ENCODE peak calls at places on chromosome 7, in four cellular contexts. One of them, this sample, is unnamed. For H3K4me1, the result is how much of the 10 kb centered on the place peaks cover.

GRCh38 chr7:155348806-155349205 is 51.1 kb downstream of the INSIG1 start:
- DNase-seq in HepG2: no peak
- DNase-seq in SK-N-SH: peak
- DNase-seq in GM12878: no peak
- DNase-seq in this sample: no peak

GRCh38 chr7:82110146-82110823 is 333.3 kb downstream of the CACNA2D1 start:
- DNase-seq in SK-N-SH: no peak
- DNase-seq in GM12878: no peak
- DNase-seq in HepG2: no peak
- DNase-seq in this sample: no peak

GRCh38 chr7:150737265-150738055 is at the start of gene GIMAP5:
- DNase-seq in HepG2: no peak
- DNase-seq in SK-N-SH: no peak
- DNase-seq in GM12878: no peak
- DNase-seq in this sample: no peak

GRCh38 chr7:104458875-104459274 is 130.5 kb downstream of the LHFPL3 start:
- DNase-seq in HepG2: no peak
- DNase-seq in SK-N-SH: no peak
- DNase-seq in GM12878: no peak
- DNase-seq in this sample: no peak

GRCh38 chr7:92881091-92881485 is 44.7 kb upstream of the CDK6 start:
- DNase-seq in HepG2: no peak
- DNase-seq in GM12878: no peak
- DNase-seq in SK-N-SH: no peak
- DNase-seq in this sample: no peak

GRCh38 chr7:110442386-110442837 is 648.5 kb upstream of the LRRN3 start:
- DNase-seq in SK-N-SH: peak
- DNase-seq in GM12878: no peak
- DNase-seq in HepG2: peak
- DNase-seq in this sample: peak

GRCh38 chr7:25216837-25217236 is 11.4 kb downstream of the NPVF start:
- DNase-seq in SK-N-SH: peak
- DNase-seq in GM12878: peak
- DNase-seq in HepG2: peak
- DNase-seq in this sample: no peak

GRCh38 chr7:50711271-50712175 is 71.2 kb downstream of the GRB10 start:
- DNase-seq in GM12878: no peak
- DNase-seq in SK-N-SH: no peak
- DNase-seq in HepG2: no peak
- DNase-seq in this sample: no peak

GRCh38 chr7:22683379-22683778 is 43.6 kb upstream of the IL6 start:
- DNase-seq in HepG2: no peak
- DNase-seq in SK-N-SH: no peak
- DNase-seq in GM12878: no peak
- DNase-seq in this sample: no peak

GRCh38 chr7:128833148-128833938 is 3.1 kb downstream of the FLNC start:
- DNase-seq in HepG2: no peak
- DNase-seq in SK-N-SH: peak
- DNase-seq in GM12878: no peak
- DNase-seq in this sample: peak

GRCh38 chr7:69189406-69189805 is 408.9 kb upstream of the AUTS2 start:
- DNase-seq in SK-N-SH: no peak
- DNase-seq in GM12878: no peak
- DNase-seq in HepG2: no peak
- DNase-seq in this sample: no peak

GRCh38 chr7:69187824-69188335 is 410.4 kb upstream of the AUTS2 start:
- DNase-seq in GM12878: no peak
- DNase-seq in SK-N-SH: no peak
- DNase-seq in HepG2: no peak
- DNase-seq in this sample: no peak

GRCh38 chr7:69190025-69190424 is 408.2 kb upstream of the AUTS2 start:
- DNase-seq in HepG2: no peak
- DNase-seq in SK-N-SH: no peak
- DNase-seq in GM12878: no peak
- DNase-seq in this sample: no peak

GRCh38 chr7:69192134-69192533 is 406.1 kb upstream of the AUTS2 start:
- DNase-seq in GM12878: no peak
- DNase-seq in HepG2: no peak
- DNase-seq in SK-N-SH: no peak
- DNase-seq in this sample: no peak

GRCh38 chr7:69190738-69191137 is 407.5 kb upstream of the AUTS2 start:
- DNase-seq in GM12878: no peak
- DNase-seq in SK-N-SH: no peak
- DNase-seq in HepG2: no peak
- DNase-seq in this sample: no peak
- TF ChIP-seq TCF12 in GM12878: no peak
- TF ChIP-seq TCF12 in SK-N-SH: no peak
- TF ChIP-seq TCF12 in HepG2: no peak
- TF ChIP-seq TCF12 in this sample: no peak

GRCh38 chr7:77543910-77544309 is 6.8 kb downstream of the PTPN12 start:
- DNase-seq in SK-N-SH: no peak
- DNase-seq in HepG2: no peak
- DNase-seq in GM12878: no peak
- DNase-seq in this sample: no peak
- H3K4me1 ChIP-seq in SK-N-SH: under half
- H3K4me1 ChIP-seq in HepG2: half or more
- H3K4me1 ChIP-seq in GM12878: under half
- H3K4me1 ChIP-seq in this sample: under half

GRCh38 chr7:12391922-12392615 is 11.6 kb downstream of the VWDE start:
- DNase-seq in HepG2: no peak
- DNase-seq in SK-N-SH: no peak
- DNase-seq in GM12878: no peak
- DNase-seq in this sample: no peak

GRCh38 chr7:12385364-12385786 is 18.3 kb downstream of the VWDE start:
- DNase-seq in SK-N-SH: no peak
- DNase-seq in HepG2: no peak
- DNase-seq in GM12878: no peak
- DNase-seq in this sample: no peak

GRCh38 chr7:12386237-12386839 is 17.3 kb downstream of the VWDE start:
- DNase-seq in GM12878: no peak
- DNase-seq in SK-N-SH: peak
- DNase-seq in HepG2: no peak
- DNase-seq in this sample: no peak

GRCh38 chr7:12389089-12389700 is 14.5 kb downstream of the VWDE start:
- DNase-seq in GM12878: no peak
- DNase-seq in SK-N-SH: peak
- DNase-seq in HepG2: peak
- DNase-seq in this sample: peak
- TF ChIP-seq TCF12 in GM12878: no peak
- TF ChIP-seq TCF12 in SK-N-SH: no peak
- TF ChIP-seq TCF12 in HepG2: no peak
- TF ChIP-seq TCF12 in this sample: no peak

DNA sequence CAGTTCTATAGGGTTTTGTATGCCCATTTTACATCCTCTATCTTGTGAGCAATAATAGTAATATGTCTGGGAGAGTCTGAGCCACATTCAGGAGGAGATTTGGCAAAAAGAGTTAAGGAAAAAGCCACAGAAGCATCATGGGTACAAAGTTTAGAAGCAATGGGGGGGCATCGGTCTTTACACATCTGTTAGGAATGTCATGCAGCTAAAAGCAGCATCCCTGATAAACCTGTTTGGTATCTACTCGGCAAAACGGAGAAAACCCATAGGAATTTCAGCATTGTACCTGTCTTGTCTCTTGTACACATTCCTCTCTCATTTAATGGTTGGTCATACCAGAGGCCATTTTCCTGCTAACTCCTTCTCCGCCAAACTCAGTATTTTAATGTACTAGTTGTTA is 12.5 kb upstream of the HERPUD2 start:
- DNase-seq in SK-N-SH: no peak
- DNase-seq in HepG2: no peak
- DNase-seq in GM12878: no peak
- DNase-seq in this sample: no peak
- H3K4me1 ChIP-seq in SK-N-SH: under half
- H3K4me1 ChIP-seq in HepG2: under half
- H3K4me1 ChIP-seq in GM12878: under half
- H3K4me1 ChIP-seq in this sample: under half

DNA sequence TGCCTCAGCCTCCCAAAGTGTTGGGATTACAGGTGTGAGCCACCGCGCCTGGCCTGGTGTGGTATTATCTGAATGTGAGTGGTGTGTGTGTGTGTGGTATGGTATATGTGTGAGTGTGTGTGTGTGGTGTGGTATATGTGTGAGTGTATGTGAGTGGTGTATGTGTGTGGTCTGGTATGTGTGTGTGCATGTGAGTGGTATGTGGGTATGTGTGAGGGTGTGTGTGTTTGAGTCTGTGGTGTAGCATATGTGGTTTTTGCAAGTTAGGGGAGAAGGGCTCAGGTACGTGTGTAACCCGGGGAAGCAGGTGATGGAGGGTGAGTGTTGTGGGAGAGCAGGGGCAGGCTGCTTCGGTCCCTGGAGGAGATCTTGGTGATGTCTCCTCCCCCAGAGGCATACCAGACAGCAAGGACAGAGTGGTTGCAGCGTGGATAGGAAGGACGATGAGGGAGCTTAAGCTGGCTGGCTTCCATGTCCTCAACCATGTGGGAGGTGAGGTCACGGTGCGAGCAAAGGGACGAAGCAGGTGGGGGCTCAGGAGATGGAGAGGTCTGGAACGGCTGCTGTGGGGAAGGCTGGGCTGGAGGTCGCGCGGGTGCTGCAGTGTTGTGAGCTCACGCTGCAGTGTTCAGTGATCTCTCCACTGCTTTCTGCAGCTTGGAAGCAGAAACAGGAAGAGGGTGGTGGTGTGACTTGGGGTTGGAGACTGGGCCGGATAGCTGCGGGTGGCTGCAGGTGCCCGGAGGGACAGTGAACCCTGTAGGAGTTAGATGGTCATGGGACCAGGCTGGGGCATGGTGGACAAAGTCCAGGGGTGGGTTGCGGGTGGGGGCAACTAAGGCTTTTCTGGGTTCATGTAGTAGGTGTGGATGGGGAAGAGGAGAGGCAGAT is 5.0 kb downstream of the ZYX start:
- DNase-seq in SK-N-SH: no peak
- DNase-seq in GM12878: no peak
- DNase-seq in HepG2: no peak
- DNase-seq in this sample: no peak
- TF ChIP-seq TCF12 in SK-N-SH: no peak
- TF ChIP-seq TCF12 in GM12878: no peak
- TF ChIP-seq TCF12 in HepG2: no peak
- TF ChIP-seq TCF12 in this sample: no peak

DNA sequence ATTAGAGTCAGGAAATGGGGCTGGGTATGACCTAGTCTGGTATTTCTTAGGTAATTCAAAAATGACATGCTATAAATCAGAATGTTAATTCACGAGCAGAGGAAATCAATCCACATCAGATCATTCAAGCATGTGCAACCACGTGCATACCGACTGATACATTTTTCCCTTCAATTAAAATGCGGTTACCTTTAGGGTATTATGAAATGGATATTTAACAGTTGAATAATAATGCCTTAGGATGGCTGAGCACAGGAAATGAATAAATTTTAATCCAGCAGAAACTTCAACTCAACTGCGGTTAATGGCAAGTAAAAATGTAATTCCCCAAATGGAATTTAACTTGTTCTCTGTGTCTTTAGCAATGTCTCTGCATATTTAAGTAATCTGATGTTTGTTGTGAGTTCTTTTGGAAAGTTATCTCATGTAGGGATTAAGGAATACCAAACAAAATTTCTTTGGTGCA is 9.2 kb downstream of the CPA2 start:
- DNase-seq in SK-N-SH: no peak
- DNase-seq in HepG2: no peak
- DNase-seq in GM12878: no peak
- DNase-seq in this sample: no peak
- H3K4me1 ChIP-seq in SK-N-SH: under half
- H3K4me1 ChIP-seq in HepG2: under half
- H3K4me1 ChIP-seq in GM12878: under half
- H3K4me1 ChIP-seq in this sample: under half